ENCODE peak calls at places on chromosomes 5 and 9, in nine cellular contexts. P is pancreas; F is heart left ventricle; Y is CD8-positive, alpha-beta memory T cell; L is colonic mucosa; G is IMR-90; J is mammary epithelial cell; E is HCT116; A is uterus. U is an unnamed sample. For H3K4me1, the result is how much of the 10 kb centered on the place peaks cover.

GRCh38 chr9:20209421-20210340 is 412.6 kb downstream of the MLLT3 start:
- DNase-seq in E (no peak), P (no peak), Y (peak), F (no peak), G (no peak), J (no peak), L (no peak), A (no peak), U (peak)

GRCh38 chr9:8025532-8025931 is 226.0 kb upstream of the DMAC1 start:
- DNase-seq in J (no peak), A (no peak), P (no peak), E (no peak), G (no peak), L (no peak), F (no peak), Y (no peak), U (peak)

GRCh38 chr9:119701651-119702050 is 332.4 kb upstream of the BRINP1 start:
- DNase-seq in J (no peak), Y (no peak), F (no peak), G (no peak), L (no peak), A (no peak), P (no peak), E (no peak), U (no peak)

GRCh38 chr5:120901199-120901598 is 437.1 kb downstream of the PRR16 start:
- DNase-seq in P (no peak), F (no peak), G (no peak), L (no peak), J (peak), E (no peak), A (no peak), Y (no peak), U (no peak)

GRCh38 chr5:50947892-50948683 is 281.7 kb downstream of the PARP8 start:
- DNase-seq in A (no peak), L (no peak), F (no peak), J (no peak), G (no peak), E (no peak), Y (no peak), P (no peak), U (no peak)

GRCh38 chr9:126430124-126430523 is 103.5 kb downstream of the MVB12B start:
- DNase-seq in G (no peak), L (no peak), F (no peak), E (no peak), J (no peak), P (no peak), Y (no peak), A (no peak), U (no peak)

GRCh38 chr9:116471093-116471906 is 215.8 kb upstream of the TRIM32 start:
- DNase-seq in L (no peak), Y (no peak), J (no peak), P (no peak), G (peak), E (no peak), A (peak), F (peak), U (peak)

GRCh38 chr9:131180454-131180853 is 55.1 kb downstream of the NUP214 start:
- DNase-seq in Y (no peak), L (no peak), J (no peak), E (no peak), A (no peak), F (no peak), P (no peak), G (peak), U (peak)

GRCh38 chr5:176596689-176597416 is 13.1 kb downstream of the GPRIN1 start:
- DNase-seq in L (peak), J (no peak), F (peak), G (no peak), P (peak), A (no peak), Y (peak), E (no peak), U (no peak)

GRCh38 chr9:15357050-15357653 is 50.1 kb upstream of the TTC39B start:
- DNase-seq in L (peak), E (no peak), G (no peak), J (no peak), Y (no peak), F (no peak), P (no peak), A (no peak), U (no peak)

GRCh38 chr5:9332026-9332425 is 213.8 kb downstream of the SEMA5A start:
- DNase-seq in J (no peak), Y (no peak), L (no peak), F (no peak), E (no peak), G (no peak), P (no peak), A (no peak), U (no peak)

GRCh38 chr5:2133080-2133479 is 250.4 kb upstream of the IRX4 start:
- DNase-seq in Y (no peak), F (no peak), E (no peak), L (no peak), P (no peak), A (no peak), G (no peak), J (no peak), U (no peak)

GRCh38 chr5:33043598-33043997 is 332.5 kb downstream of the NPR3 start:
- DNase-seq in E (no peak), J (peak), A (no peak), Y (no peak), F (no peak), P (no peak), G (no peak), L (no peak), U (no peak)

GRCh38 chr9:89234636-89235035 is 56.0 kb upstream of the SHC3 start:
- DNase-seq in Y (no peak), L (no peak), E (no peak), G (peak), J (peak), A (no peak), P (no peak), F (no peak), U (peak)

GRCh38 chr9:34337404-34337803 is 8.0 kb downstream of the NUDT2 start:
- DNase-seq in J (no peak), G (peak), L (no peak), A (no peak), P (no peak), E (no peak), F (no peak), Y (no peak), U (no peak)

GRCh38 chr9:109401169-109401989 is 80.5 kb upstream of the EPB41L4B start:
- DNase-seq in G (peak), L (peak), A (no peak), Y (no peak), E (peak), P (peak), J (peak), F (no peak), U (peak)

GRCh38 chr9:36320457-36320856 is 62.2 kb upstream of the GNE start:
- DNase-seq in F (no peak), P (no peak), A (no peak), G (no peak), L (no peak), Y (no peak), J (peak), E (no peak), U (no peak)
- H3K27ac ChIP-seq in F (no peak), P (peak), A (no peak), G (no peak), L (peak), Y (no peak), J (peak), E (no peak), U (no peak)

GRCh38 chr9:4070266-4070665 is 229.6 kb downstream of the GLIS3 start:
- DNase-seq in J (no peak), G (no peak), E (no peak), A (no peak), L (no peak), Y (no peak), P (no peak), F (no peak), U (no peak)
- H3K4me1 ChIP-seq in J (under half), G (under half), E (under half), A (under half), L (under half), Y (under half), P (under half), F (under half), U (under half)

DNA sequence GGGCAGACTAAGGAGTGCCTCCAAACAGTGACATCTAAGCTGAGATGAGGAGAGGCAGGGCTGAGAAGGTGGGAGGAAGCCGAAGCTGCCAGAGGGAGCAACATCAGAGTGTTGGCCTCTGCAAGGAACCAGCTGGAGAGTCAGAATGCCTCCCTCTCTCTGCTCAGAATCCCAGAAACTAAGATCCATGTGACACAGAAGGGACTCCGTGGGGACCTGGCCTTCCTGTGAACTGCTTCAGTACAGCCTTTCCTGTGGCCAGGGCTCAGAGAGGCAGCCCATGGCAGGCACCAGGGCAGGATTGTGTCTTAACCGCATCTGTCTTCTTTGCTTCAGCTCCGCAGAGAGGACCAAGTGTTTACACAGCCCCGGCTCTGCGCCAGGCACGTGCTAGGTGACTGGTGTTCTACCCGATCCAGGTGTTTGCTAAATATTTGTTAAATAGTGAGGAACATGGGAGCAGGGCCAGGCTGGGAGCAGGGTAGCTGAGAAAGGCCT is 33.5 kb downstream of the KCNMB1 start:
- DNase-seq in Y (no peak), E (no peak), G (no peak), A (no peak), J (no peak), L (no peak), F (no peak), P (peak), U (no peak)
- H3K27ac ChIP-seq in Y (no peak), E (no peak), G (no peak), A (no peak), J (no peak), L (no peak), F (no peak), P (no peak), U (no peak)

DNA sequence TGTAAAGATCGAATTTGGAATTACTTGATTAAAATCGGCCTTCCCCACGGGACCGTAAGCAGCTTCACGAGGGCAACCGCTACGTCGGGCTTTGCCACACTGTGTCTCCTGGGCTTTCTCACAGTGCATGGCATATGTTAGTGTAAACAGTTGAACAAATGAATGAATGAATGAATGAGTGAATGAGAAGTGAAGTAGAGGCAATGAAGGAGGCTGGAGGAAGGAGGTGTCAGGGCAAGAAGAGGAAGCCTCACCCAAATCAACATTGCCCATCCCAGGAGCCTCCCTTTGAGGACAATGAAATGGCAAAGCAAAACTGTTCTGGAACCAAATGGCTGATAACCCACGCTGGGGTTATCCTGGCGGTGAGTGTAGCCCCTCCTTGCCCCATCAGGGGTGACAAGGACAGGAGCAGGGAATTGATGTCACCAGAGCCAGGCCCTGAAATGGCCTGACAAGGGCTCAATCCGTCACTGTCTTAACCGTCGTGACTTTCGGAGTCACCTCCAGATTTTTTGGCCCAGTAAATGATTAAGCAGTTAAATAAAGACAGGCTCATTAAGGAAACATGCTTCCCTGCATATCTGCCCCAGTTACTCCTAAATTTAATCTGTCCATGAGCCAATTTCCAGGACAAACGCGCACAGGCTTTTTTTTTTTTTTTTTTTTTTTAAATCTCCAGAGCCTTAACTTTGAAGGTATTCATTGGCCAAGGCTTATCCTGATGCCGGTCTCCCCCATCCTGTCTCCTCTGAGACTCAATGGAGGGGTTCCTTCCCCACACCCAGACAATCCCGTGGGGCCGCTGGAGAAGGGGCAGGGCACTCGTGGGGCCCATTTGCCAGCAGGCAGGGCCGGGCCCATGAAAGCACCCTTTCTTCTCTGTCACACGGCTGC is 88.4 kb upstream of the BOD1 start:
- DNase-seq in L (no peak), Y (no peak), J (no peak), G (no peak), P (no peak), A (no peak), E (no peak), F (peak), U (no peak)
- H3K4me1 ChIP-seq in L (under half), Y (under half), J (under half), G (under half), P (under half), A (under half), E (under half), F (under half), U (under half)

DNA sequence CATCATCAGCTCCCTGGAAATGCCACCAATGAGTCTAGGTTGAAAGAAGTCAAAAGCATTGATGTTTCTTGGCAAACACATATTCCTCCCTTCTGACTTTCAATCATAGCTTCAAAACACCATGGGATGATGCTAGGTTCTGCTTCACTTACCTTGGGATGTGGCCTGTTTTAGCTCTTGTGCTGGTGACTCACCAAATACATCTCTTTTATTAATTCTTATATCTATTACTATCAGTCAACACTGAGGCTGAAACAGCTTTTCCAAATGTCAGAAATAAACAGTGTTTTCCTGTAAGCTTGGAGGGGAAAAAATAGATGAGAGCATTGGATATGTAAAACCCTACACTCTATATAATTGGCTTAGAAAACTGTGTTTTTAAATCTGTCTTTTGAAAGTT is 245.4 kb upstream of the NREP start:
- DNase-seq in A (no peak), Y (no peak), E (no peak), P (no peak), L (no peak), F (no peak), J (peak), G (no peak), U (no peak)
- H3K27ac ChIP-seq in A (no peak), Y (no peak), E (no peak), P (no peak), L (no peak), F (no peak), J (no peak), G (no peak), U (peak)

GRCh38 chr9:93141771-93142483 is 7.9 kb upstream of the NINJ1 start:
- DNase-seq in F (no peak), J (peak), A (no peak), L (no peak), Y (no peak), P (no peak), E (no peak), G (no peak), U (no peak)

GRCh38 chr9:93147632-93148031 is 13.6 kb upstream of the NINJ1 start:
- DNase-seq in A (no peak), Y (no peak), E (no peak), L (no peak), J (no peak), F (no peak), G (no peak), P (no peak), U (no peak)

GRCh38 chr9:93139365-93140182 is 5.5 kb upstream of the NINJ1 start:
- DNase-seq in G (no peak), A (no peak), P (no peak), E (no peak), J (peak), Y (no peak), F (no peak), L (no peak), U (no peak)

GRCh38 chr9:93148721-93149120 is 14.7 kb upstream of the NINJ1 start:
- DNase-seq in E (no peak), L (no peak), A (no peak), J (no peak), P (no peak), G (no peak), Y (no peak), F (no peak), U (no peak)

GRCh38 chr9:93143830-93144530 is 9.9 kb upstream of the NINJ1 start:
- DNase-seq in E (no peak), Y (peak), G (no peak), L (peak), F (no peak), J (peak), A (no peak), P (no peak), U (no peak)
- H3K4me1 ChIP-seq in E (under half), Y (half or more), G (under half), L (under half), F (under half), J (under half), A (under half), P (under half), U (under half)

GRCh38 chr5:172739385-172739784 is 31.6 kb downstream of the DUSP1 start:
- DNase-seq in Y (no peak), E (no peak), G (no peak), L (no peak), F (no peak), J (no peak), P (no peak), A (no peak), U (no peak)
- H3K27ac ChIP-seq in Y (no peak), E (no peak), G (no peak), L (no peak), F (peak), J (no peak), P (no peak), A (no peak), U (no peak)

DNA sequence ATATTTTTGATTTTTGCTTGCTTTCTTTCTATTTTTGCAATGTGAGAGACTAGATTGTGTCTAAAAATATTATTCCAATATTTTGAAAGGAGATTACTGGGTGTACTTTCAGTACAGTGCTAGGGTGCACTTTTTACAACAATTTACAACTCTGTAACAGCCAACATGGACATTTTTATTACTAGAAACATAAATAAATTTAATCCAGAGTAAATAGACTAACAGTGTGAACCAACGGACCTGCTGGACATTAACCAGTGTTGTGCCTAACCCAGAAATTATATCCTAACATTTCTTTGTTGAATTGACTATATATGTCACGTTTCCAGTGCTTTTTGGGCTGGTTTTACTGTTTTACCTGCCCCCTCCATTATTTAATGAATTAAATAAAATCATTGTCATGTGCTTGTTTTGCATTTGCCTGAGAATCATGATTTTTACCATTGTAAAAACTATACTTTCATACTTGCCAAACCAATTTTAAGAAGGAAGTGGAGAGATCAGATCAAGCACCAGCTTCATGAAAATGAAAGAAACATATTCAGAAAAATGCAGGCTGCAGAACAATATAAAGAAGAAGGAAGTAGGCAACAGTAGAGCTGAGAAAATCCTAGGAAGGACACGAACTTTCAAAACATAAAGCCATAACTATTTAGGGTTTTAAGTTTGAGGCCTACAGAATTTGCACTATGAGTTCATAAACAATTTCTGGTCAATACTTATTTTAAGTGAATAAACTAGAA is 400.8 kb upstream of the PIK3R1 start:
- DNase-seq in F (no peak), G (no peak), A (no peak), E (no peak), Y (no peak), L (no peak), P (no peak), J (no peak), U (no peak)
- H3K4me1 ChIP-seq in F (under half), G (under half), A (under half), E (under half), Y (under half), L (under half), P (under half), J (under half), U (under half)

DNA sequence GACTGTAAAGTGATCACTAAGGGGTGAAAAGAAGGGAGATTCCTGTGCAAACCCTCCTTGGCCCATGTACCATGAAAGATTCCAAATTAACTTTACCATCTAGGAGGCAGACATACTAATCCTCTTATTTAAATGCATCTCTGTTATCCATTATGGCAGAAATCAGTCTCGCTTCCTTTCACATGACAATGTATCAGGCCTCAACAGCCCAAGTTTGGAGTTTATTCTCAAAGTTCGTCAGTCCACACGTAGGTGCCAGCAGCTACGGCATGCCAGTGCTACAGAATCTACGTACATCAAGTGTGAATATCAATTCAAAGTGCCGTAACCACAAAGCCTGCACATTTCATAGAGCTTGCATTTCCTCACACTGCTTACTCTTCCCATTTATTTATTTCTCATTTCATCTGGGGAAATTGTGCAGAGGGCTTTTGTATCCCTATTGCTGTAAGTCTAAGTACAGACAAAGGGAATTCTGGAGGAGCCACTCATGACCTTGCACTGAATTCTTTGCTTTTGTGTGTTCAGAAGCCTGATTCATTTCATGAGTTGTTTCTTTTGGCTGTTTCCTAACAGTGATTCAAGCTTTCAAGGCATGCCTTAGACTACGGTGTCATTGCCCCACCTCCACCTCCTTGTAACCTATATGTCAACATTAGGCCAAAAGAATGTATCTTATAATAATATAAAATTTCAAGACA is 10.0 kb downstream of the ENC1 start:
- DNase-seq in F (no peak), L (no peak), P (no peak), E (no peak), A (no peak), J (peak), Y (peak), G (peak), U (peak)
- H3K27ac ChIP-seq in F (no peak), L (no peak), P (no peak), E (peak), A (no peak), J (peak), Y (peak), G (peak), U (peak)

GRCh38 chr5:136012041-136012804 is 16.6 kb upstream of the TGFBI start:
- DNase-seq in L (no peak), E (no peak), G (peak), A (no peak), F (no peak), J (no peak), Y (no peak), P (no peak), U (peak)

GRCh38 chr5:136015966-136016365 is 12.8 kb upstream of the TGFBI start:
- DNase-seq in E (no peak), P (no peak), F (no peak), Y (no peak), A (no peak), G (no peak), L (no peak), J (no peak), U (no peak)

GRCh38 chr5:136013559-136013958 is 15.2 kb upstream of the TGFBI start:
- DNase-seq in A (no peak), L (no peak), P (no peak), F (no peak), Y (no peak), G (no peak), E (no peak), J (no peak), U (no peak)

GRCh38 chr5:136014976-136015375 is 13.8 kb upstream of the TGFBI start:
- DNase-seq in J (no peak), G (no peak), P (no peak), Y (no peak), F (no peak), L (no peak), E (no peak), A (no peak), U (no peak)

GRCh38 chr5:136014049-136014516 is 14.7 kb upstream of the TGFBI start:
- DNase-seq in G (no peak), P (no peak), Y (no peak), A (peak), L (no peak), F (no peak), E (no peak), J (peak), U (peak)
- H3K4me1 ChIP-seq in G (under half), P (under half), Y (under half), A (under half), L (under half), F (under half), E (under half), J (half or more), U (half or more)